ENCODE peak calls at places on chromosomes 13 and 19, in seven cellular contexts. One of them, this sample, is unnamed.

GRCh38 chr19:45768644-45769053 is 403 bp downstream of the SIX5 start:
- DNase-seq in activated T-helper 9 cell treated with anti-CD3 and anti-CD28 coated beads, Interleukin-2, amount 50 U/mL, for 16 hours: no peak
- DNase-seq in stimulated activated CD4-positive, alpha-beta T cell treated with anti-CD3 and anti-CD28 coated beads, Interleukin-1b, Interleukin-23, amount 100 ng/mL, for 1 hour: no peak
- DNase-seq in HT1080: no peak
- DNase-seq in chondrocyte: no peak
- DNase-seq in Calu3: peak; percentile 70
- DNase-seq in activated T-helper 1 cell treated with Interleukin-2 at 50 U/mL for 16 hours: no peak
- DNase-seq in this sample: peak; percentile 68

GRCh38 chr13:27264181-27264580 is 6.4 kb upstream of the RASL11A start:
- DNase-seq in stimulated activated CD4-positive, alpha-beta T cell treated with anti-CD3 and anti-CD28 coated beads, Interleukin-1b, Interleukin-23, amount 100 ng/mL, for 1 hour: no peak
- DNase-seq in activated T-helper 9 cell treated with anti-CD3 and anti-CD28 coated beads, Interleukin-2, amount 50 U/mL, for 16 hours: no peak
- DNase-seq in activated T-helper 1 cell treated with Interleukin-2 at 50 U/mL for 16 hours: no peak
- DNase-seq in Calu3: no peak
- DNase-seq in chondrocyte: no peak
- DNase-seq in HT1080: peak; percentile 40
- DNase-seq in this sample: no peak

GRCh38 chr13:112905990-112906641 is 62.9 kb upstream of the MCF2L start:
- DNase-seq in activated T-helper 1 cell treated with Interleukin-2 at 50 U/mL for 16 hours: no peak
- DNase-seq in HT1080: no peak
- DNase-seq in activated T-helper 9 cell treated with anti-CD3 and anti-CD28 coated beads, Interleukin-2, amount 50 U/mL, for 16 hours: no peak
- DNase-seq in Calu3: no peak
- DNase-seq in chondrocyte: no peak
- DNase-seq in stimulated activated CD4-positive, alpha-beta T cell treated with anti-CD3 and anti-CD28 coated beads, Interleukin-1b, Interleukin-23, amount 100 ng/mL, for 1 hour: no peak
- DNase-seq in this sample: no peak

GRCh38 chr13:95191821-95192220 is 109.4 kb downstream of the ABCC4 start:
- DNase-seq in activated T-helper 9 cell treated with anti-CD3 and anti-CD28 coated beads, Interleukin-2, amount 50 U/mL, for 16 hours: peak; percentile 23
- DNase-seq in chondrocyte: no peak
- DNase-seq in HT1080: peak; percentile 65
- DNase-seq in activated T-helper 1 cell treated with Interleukin-2 at 50 U/mL for 16 hours: peak; percentile 26
- DNase-seq in Calu3: peak; percentile 67
- DNase-seq in stimulated activated CD4-positive, alpha-beta T cell treated with anti-CD3 and anti-CD28 coated beads, Interleukin-1b, Interleukin-23, amount 100 ng/mL, for 1 hour: peak; percentile 53
- DNase-seq in this sample: peak; percentile 81

GRCh38 chr13:114099918-114100445 is 32.4 kb downstream of the RASA3 start:
- DNase-seq in HT1080: no peak
- DNase-seq in activated T-helper 9 cell treated with anti-CD3 and anti-CD28 coated beads, Interleukin-2, amount 50 U/mL, for 16 hours: no peak
- DNase-seq in stimulated activated CD4-positive, alpha-beta T cell treated with anti-CD3 and anti-CD28 coated beads, Interleukin-1b, Interleukin-23, amount 100 ng/mL, for 1 hour: no peak
- DNase-seq in chondrocyte: no peak
- DNase-seq in Calu3: no peak
- DNase-seq in activated T-helper 1 cell treated with Interleukin-2 at 50 U/mL for 16 hours: no peak
- DNase-seq in this sample: no peak

GRCh38 chr13:23980160-23980551 is 82.9 kb upstream of the C1QTNF9B start:
- DNase-seq in activated T-helper 9 cell treated with anti-CD3 and anti-CD28 coated beads, Interleukin-2, amount 50 U/mL, for 16 hours: peak; percentile 81
- DNase-seq in chondrocyte: peak; percentile 93
- DNase-seq in HT1080: peak; percentile 69
- DNase-seq in Calu3: peak; percentile 75
- DNase-seq in activated T-helper 1 cell treated with Interleukin-2 at 50 U/mL for 16 hours: peak; percentile 73
- DNase-seq in stimulated activated CD4-positive, alpha-beta T cell treated with anti-CD3 and anti-CD28 coated beads, Interleukin-1b, Interleukin-23, amount 100 ng/mL, for 1 hour: peak; percentile 74
- DNase-seq in this sample: peak; percentile 97

GRCh38 chr13:109784590-109785140 is 1.7 kb downstream of the IRS2 start:
- DNase-seq in activated T-helper 1 cell treated with Interleukin-2 at 50 U/mL for 16 hours: peak; percentile 52
- DNase-seq in stimulated activated CD4-positive, alpha-beta T cell treated with anti-CD3 and anti-CD28 coated beads, Interleukin-1b, Interleukin-23, amount 100 ng/mL, for 1 hour: peak; percentile 58
- DNase-seq in Calu3: peak; percentile 71
- DNase-seq in activated T-helper 9 cell treated with anti-CD3 and anti-CD28 coated beads, Interleukin-2, amount 50 U/mL, for 16 hours: peak; percentile 62
- DNase-seq in HT1080: no peak
- DNase-seq in chondrocyte: no peak
- DNase-seq in this sample: peak; percentile 93

GRCh38 chr19:35442091-35442490 is 6.0 kb upstream of the FFAR2 start:
- DNase-seq in Calu3: no peak
- DNase-seq in stimulated activated CD4-positive, alpha-beta T cell treated with anti-CD3 and anti-CD28 coated beads, Interleukin-1b, Interleukin-23, amount 100 ng/mL, for 1 hour: no peak
- DNase-seq in activated T-helper 1 cell treated with Interleukin-2 at 50 U/mL for 16 hours: no peak
- DNase-seq in activated T-helper 9 cell treated with anti-CD3 and anti-CD28 coated beads, Interleukin-2, amount 50 U/mL, for 16 hours: no peak
- DNase-seq in chondrocyte: no peak
- DNase-seq in HT1080: no peak
- DNase-seq in this sample: no peak

GRCh38 chr13:25911020-25911419 is 140.8 kb downstream of the SHISA2 start:
- DNase-seq in activated T-helper 9 cell treated with anti-CD3 and anti-CD28 coated beads, Interleukin-2, amount 50 U/mL, for 16 hours: no peak
- DNase-seq in HT1080: no peak
- DNase-seq in activated T-helper 1 cell treated with Interleukin-2 at 50 U/mL for 16 hours: no peak
- DNase-seq in chondrocyte: no peak
- DNase-seq in Calu3: no peak
- DNase-seq in stimulated activated CD4-positive, alpha-beta T cell treated with anti-CD3 and anti-CD28 coated beads, Interleukin-1b, Interleukin-23, amount 100 ng/mL, for 1 hour: no peak
- DNase-seq in this sample: no peak

GRCh38 chr19:34904846-34905527 is 21.7 kb upstream of the ZNF30 start:
- DNase-seq in HT1080: no peak
- DNase-seq in chondrocyte: no peak
- DNase-seq in stimulated activated CD4-positive, alpha-beta T cell treated with anti-CD3 and anti-CD28 coated beads, Interleukin-1b, Interleukin-23, amount 100 ng/mL, for 1 hour: no peak
- DNase-seq in activated T-helper 9 cell treated with anti-CD3 and anti-CD28 coated beads, Interleukin-2, amount 50 U/mL, for 16 hours: no peak
- DNase-seq in activated T-helper 1 cell treated with Interleukin-2 at 50 U/mL for 16 hours: no peak
- DNase-seq in Calu3: no peak
- DNase-seq in this sample: no peak

GRCh38 chr19:17751103-17751911 is at the start of gene FCHO1:
- DNase-seq in activated T-helper 1 cell treated with Interleukin-2 at 50 U/mL for 16 hours: peak; percentile 82
- DNase-seq in HT1080: no peak
- DNase-seq in activated T-helper 9 cell treated with anti-CD3 and anti-CD28 coated beads, Interleukin-2, amount 50 U/mL, for 16 hours: peak; percentile 78
- DNase-seq in stimulated activated CD4-positive, alpha-beta T cell treated with anti-CD3 and anti-CD28 coated beads, Interleukin-1b, Interleukin-23, amount 100 ng/mL, for 1 hour: peak; percentile 65
- DNase-seq in chondrocyte: no peak
- DNase-seq in Calu3: no peak
- DNase-seq in this sample: peak; percentile 74

GRCh38 chr13:74556002-74556551 is 421.9 kb upstream of the KLF12 start:
- DNase-seq in stimulated activated CD4-positive, alpha-beta T cell treated with anti-CD3 and anti-CD28 coated beads, Interleukin-1b, Interleukin-23, amount 100 ng/mL, for 1 hour: no peak
- DNase-seq in chondrocyte: no peak
- DNase-seq in activated T-helper 1 cell treated with Interleukin-2 at 50 U/mL for 16 hours: no peak
- DNase-seq in HT1080: no peak
- DNase-seq in Calu3: no peak
- DNase-seq in activated T-helper 9 cell treated with anti-CD3 and anti-CD28 coated beads, Interleukin-2, amount 50 U/mL, for 16 hours: no peak
- DNase-seq in this sample: no peak

GRCh38 chr13:23578411-23579071 is 8.3 kb downstream of the TNFRSF19 start:
- DNase-seq in chondrocyte: peak; percentile 91
- DNase-seq in activated T-helper 9 cell treated with anti-CD3 and anti-CD28 coated beads, Interleukin-2, amount 50 U/mL, for 16 hours: peak; percentile 39
- DNase-seq in activated T-helper 1 cell treated with Interleukin-2 at 50 U/mL for 16 hours: peak; percentile 44
- DNase-seq in Calu3: peak; percentile 78
- DNase-seq in HT1080: peak; percentile 68
- DNase-seq in stimulated activated CD4-positive, alpha-beta T cell treated with anti-CD3 and anti-CD28 coated beads, Interleukin-1b, Interleukin-23, amount 100 ng/mL, for 1 hour: peak; percentile 27
- DNase-seq in this sample: peak; percentile 89

GRCh38 chr19:57068921-57069697 is 50.7 kb upstream of the USP29 start:
- DNase-seq in chondrocyte: no peak
- DNase-seq in Calu3: no peak
- DNase-seq in activated T-helper 9 cell treated with anti-CD3 and anti-CD28 coated beads, Interleukin-2, amount 50 U/mL, for 16 hours: no peak
- DNase-seq in HT1080: no peak
- DNase-seq in stimulated activated CD4-positive, alpha-beta T cell treated with anti-CD3 and anti-CD28 coated beads, Interleukin-1b, Interleukin-23, amount 100 ng/mL, for 1 hour: no peak
- DNase-seq in activated T-helper 1 cell treated with Interleukin-2 at 50 U/mL for 16 hours: no peak
- DNase-seq in this sample: no peak

GRCh38 chr13:108789476-108789875 is 160.1 kb downstream of the MYO16 start:
- DNase-seq in activated T-helper 9 cell treated with anti-CD3 and anti-CD28 coated beads, Interleukin-2, amount 50 U/mL, for 16 hours: no peak
- DNase-seq in stimulated activated CD4-positive, alpha-beta T cell treated with anti-CD3 and anti-CD28 coated beads, Interleukin-1b, Interleukin-23, amount 100 ng/mL, for 1 hour: no peak
- DNase-seq in HT1080: no peak
- DNase-seq in activated T-helper 1 cell treated with Interleukin-2 at 50 U/mL for 16 hours: no peak
- DNase-seq in Calu3: no peak
- DNase-seq in chondrocyte: no peak
- DNase-seq in this sample: no peak

GRCh38 chr19:4391701-4392543 is 8.4 kb downstream of the SH3GL1 start:
- DNase-seq in HT1080: no peak
- DNase-seq in stimulated activated CD4-positive, alpha-beta T cell treated with anti-CD3 and anti-CD28 coated beads, Interleukin-1b, Interleukin-23, amount 100 ng/mL, for 1 hour: no peak
- DNase-seq in Calu3: no peak
- DNase-seq in activated T-helper 1 cell treated with Interleukin-2 at 50 U/mL for 16 hours: no peak
- DNase-seq in activated T-helper 9 cell treated with anti-CD3 and anti-CD28 coated beads, Interleukin-2, amount 50 U/mL, for 16 hours: no peak
- DNase-seq in chondrocyte: no peak
- DNase-seq in this sample: no peak

GRCh38 chr19:51439021-51439465 is 19.2 kb downstream of the SIGLEC8 start:
- DNase-seq in HT1080: no peak
- DNase-seq in activated T-helper 1 cell treated with Interleukin-2 at 50 U/mL for 16 hours: no peak
- DNase-seq in Calu3: peak; percentile 32
- DNase-seq in activated T-helper 9 cell treated with anti-CD3 and anti-CD28 coated beads, Interleukin-2, amount 50 U/mL, for 16 hours: no peak
- DNase-seq in stimulated activated CD4-positive, alpha-beta T cell treated with anti-CD3 and anti-CD28 coated beads, Interleukin-1b, Interleukin-23, amount 100 ng/mL, for 1 hour: no peak
- DNase-seq in chondrocyte: no peak
- DNase-seq in this sample: no peak

GRCh38 chr19:50419580-50420035 is 870 bp downstream of the SPIB start:
- DNase-seq in activated T-helper 9 cell treated with anti-CD3 and anti-CD28 coated beads, Interleukin-2, amount 50 U/mL, for 16 hours: no peak
- DNase-seq in Calu3: no peak
- DNase-seq in chondrocyte: no peak
- DNase-seq in activated T-helper 1 cell treated with Interleukin-2 at 50 U/mL for 16 hours: no peak
- DNase-seq in stimulated activated CD4-positive, alpha-beta T cell treated with anti-CD3 and anti-CD28 coated beads, Interleukin-1b, Interleukin-23, amount 100 ng/mL, for 1 hour: no peak
- DNase-seq in HT1080: no peak
- DNase-seq in this sample: no peak

GRCh38 chr19:5148794-5149190 is 179.9 kb downstream of the KDM4B start:
- DNase-seq in HT1080: no peak
- DNase-seq in chondrocyte: peak; percentile 88
- DNase-seq in activated T-helper 1 cell treated with Interleukin-2 at 50 U/mL for 16 hours: no peak
- DNase-seq in stimulated activated CD4-positive, alpha-beta T cell treated with anti-CD3 and anti-CD28 coated beads, Interleukin-1b, Interleukin-23, amount 100 ng/mL, for 1 hour: no peak
- DNase-seq in Calu3: no peak
- DNase-seq in activated T-helper 9 cell treated with anti-CD3 and anti-CD28 coated beads, Interleukin-2, amount 50 U/mL, for 16 hours: no peak
- DNase-seq in this sample: peak; percentile 33

GRCh38 chr13:77596777-77597176 is 61.3 kb downstream of the SCEL start:
- DNase-seq in activated T-helper 1 cell treated with Interleukin-2 at 50 U/mL for 16 hours: no peak
- DNase-seq in stimulated activated CD4-positive, alpha-beta T cell treated with anti-CD3 and anti-CD28 coated beads, Interleukin-1b, Interleukin-23, amount 100 ng/mL, for 1 hour: no peak
- DNase-seq in Calu3: no peak
- DNase-seq in activated T-helper 9 cell treated with anti-CD3 and anti-CD28 coated beads, Interleukin-2, amount 50 U/mL, for 16 hours: no peak
- DNase-seq in chondrocyte: no peak
- DNase-seq in HT1080: no peak
- DNase-seq in this sample: no peak

GRCh38 chr19:8036438-8037099 is 16.0 kb upstream of the CCL25 start:
- DNase-seq in Calu3: no peak
- DNase-seq in activated T-helper 1 cell treated with Interleukin-2 at 50 U/mL for 16 hours: no peak
- DNase-seq in chondrocyte: no peak
- DNase-seq in activated T-helper 9 cell treated with anti-CD3 and anti-CD28 coated beads, Interleukin-2, amount 50 U/mL, for 16 hours: no peak
- DNase-seq in HT1080: no peak
- DNase-seq in stimulated activated CD4-positive, alpha-beta T cell treated with anti-CD3 and anti-CD28 coated beads, Interleukin-1b, Interleukin-23, amount 100 ng/mL, for 1 hour: no peak
- DNase-seq in this sample: no peak

GRCh38 chr19:50417138-50417849 is 1.4 kb upstream of the SPIB start:
- DNase-seq in Calu3: no peak
- DNase-seq in activated T-helper 1 cell treated with Interleukin-2 at 50 U/mL for 16 hours: no peak
- DNase-seq in HT1080: no peak
- DNase-seq in activated T-helper 9 cell treated with anti-CD3 and anti-CD28 coated beads, Interleukin-2, amount 50 U/mL, for 16 hours: no peak
- DNase-seq in chondrocyte: no peak
- DNase-seq in stimulated activated CD4-positive, alpha-beta T cell treated with anti-CD3 and anti-CD28 coated beads, Interleukin-1b, Interleukin-23, amount 100 ng/mL, for 1 hour: no peak
- DNase-seq in this sample: no peak

GRCh38 chr13:60137911-60138570 is 25.7 kb downstream of the DIAPH3 start:
- DNase-seq in activated T-helper 9 cell treated with anti-CD3 and anti-CD28 coated beads, Interleukin-2, amount 50 U/mL, for 16 hours: no peak
- DNase-seq in Calu3: no peak
- DNase-seq in activated T-helper 1 cell treated with Interleukin-2 at 50 U/mL for 16 hours: no peak
- DNase-seq in stimulated activated CD4-positive, alpha-beta T cell treated with anti-CD3 and anti-CD28 coated beads, Interleukin-1b, Interleukin-23, amount 100 ng/mL, for 1 hour: no peak
- DNase-seq in chondrocyte: no peak
- DNase-seq in HT1080: no peak
- DNase-seq in this sample: no peak

GRCh38 chr13:112645327-112645914 is 44.4 kb upstream of the ATP11A start:
- DNase-seq in Calu3: no peak
- DNase-seq in stimulated activated CD4-positive, alpha-beta T cell treated with anti-CD3 and anti-CD28 coated beads, Interleukin-1b, Interleukin-23, amount 100 ng/mL, for 1 hour: no peak
- DNase-seq in activated T-helper 9 cell treated with anti-CD3 and anti-CD28 coated beads, Interleukin-2, amount 50 U/mL, for 16 hours: no peak
- DNase-seq in chondrocyte: peak; percentile 63
- DNase-seq in activated T-helper 1 cell treated with Interleukin-2 at 50 U/mL for 16 hours: no peak
- DNase-seq in HT1080: no peak
- DNase-seq in this sample: no peak

GRCh38 chr13:104597554-104598240 is 1531.5 kb upstream of the SLC10A2 start:
- DNase-seq in chondrocyte: no peak
- DNase-seq in HT1080: no peak
- DNase-seq in Calu3: no peak
- DNase-seq in activated T-helper 9 cell treated with anti-CD3 and anti-CD28 coated beads, Interleukin-2, amount 50 U/mL, for 16 hours: no peak
- DNase-seq in activated T-helper 1 cell treated with Interleukin-2 at 50 U/mL for 16 hours: no peak
- DNase-seq in stimulated activated CD4-positive, alpha-beta T cell treated with anti-CD3 and anti-CD28 coated beads, Interleukin-1b, Interleukin-23, amount 100 ng/mL, for 1 hour: no peak
- DNase-seq in this sample: no peak